ENCODE peak calls at places on chromosomes 6 and 20, in eight cellular contexts. One of them, this sample, is unnamed.

GRCh38 chr20:57198359-57199072 is 67.9 kb downstream of the BMP7 start:
- DNase-seq in A549: no peak
- DNase-seq in ovary: no peak
- DNase-seq in esophagus muscularis mucosa: no peak
- DNase-seq in tibial nerve: no peak
- DNase-seq in stomach: no peak
- DNase-seq in sigmoid colon: no peak
- DNase-seq in upper lobe of left lung: no peak
- DNase-seq in this sample: no peak

GRCh38 chr6:17904491-17905120 is 82.8 kb downstream of the KIF13A start:
- DNase-seq in A549: no peak
- DNase-seq in ovary: no peak
- DNase-seq in esophagus muscularis mucosa: no peak
- DNase-seq in tibial nerve: no peak
- DNase-seq in stomach: no peak
- DNase-seq in sigmoid colon: no peak
- DNase-seq in upper lobe of left lung: no peak
- DNase-seq in this sample: no peak

GRCh38 chr6:103677290-103677689 is 1182.4 kb downstream of the HACE1 start:
- DNase-seq in A549: no peak
- DNase-seq in ovary: no peak
- DNase-seq in esophagus muscularis mucosa: no peak
- DNase-seq in tibial nerve: no peak
- DNase-seq in stomach: no peak
- DNase-seq in sigmoid colon: no peak
- DNase-seq in upper lobe of left lung: no peak
- DNase-seq in this sample: no peak

GRCh38 chr6:100176321-100176950 is 182.4 kb upstream of the MCHR2 start:
- DNase-seq in A549: peak; percentile 44
- DNase-seq in ovary: no peak
- DNase-seq in esophagus muscularis mucosa: no peak
- DNase-seq in tibial nerve: peak; percentile 47
- DNase-seq in stomach: no peak
- DNase-seq in sigmoid colon: no peak
- DNase-seq in upper lobe of left lung: no peak
- DNase-seq in this sample: no peak

GRCh38 chr6:10725716-10726115 is 2.8 kb downstream of the TMEM14C start:
- DNase-seq in A549: no peak
- DNase-seq in ovary: no peak
- DNase-seq in esophagus muscularis mucosa: no peak
- DNase-seq in tibial nerve: no peak
- DNase-seq in stomach: no peak
- DNase-seq in sigmoid colon: no peak
- DNase-seq in upper lobe of left lung: no peak
- DNase-seq in this sample: no peak

GRCh38 chr6:134729590-134729989 is 220.3 kb downstream of the ALDH8A1 start:
- DNase-seq in A549: no peak
- DNase-seq in ovary: no peak
- DNase-seq in esophagus muscularis mucosa: no peak
- DNase-seq in tibial nerve: no peak
- DNase-seq in stomach: no peak
- DNase-seq in sigmoid colon: no peak
- DNase-seq in upper lobe of left lung: no peak
- DNase-seq in this sample: no peak

GRCh38 chr6:109388265-109388664 is 6.0 kb upstream of the CD164 start:
- DNase-seq in A549: no peak
- DNase-seq in ovary: no peak
- DNase-seq in esophagus muscularis mucosa: no peak
- DNase-seq in tibial nerve: no peak
- DNase-seq in stomach: no peak
- DNase-seq in sigmoid colon: no peak
- DNase-seq in upper lobe of left lung: no peak
- DNase-seq in this sample: no peak

GRCh38 chr6:124430741-124431140 is 531.5 kb upstream of the RNF217 start:
- DNase-seq in A549: no peak
- DNase-seq in ovary: no peak
- DNase-seq in esophagus muscularis mucosa: no peak
- DNase-seq in tibial nerve: no peak
- DNase-seq in stomach: no peak
- DNase-seq in sigmoid colon: no peak
- DNase-seq in upper lobe of left lung: no peak
- DNase-seq in this sample: no peak

GRCh38 chr20:9185511-9185910 is 116.6 kb downstream of the PLCB4 start:
- DNase-seq in A549: peak; percentile 22
- DNase-seq in ovary: no peak
- DNase-seq in esophagus muscularis mucosa: no peak
- DNase-seq in tibial nerve: no peak
- DNase-seq in stomach: no peak
- DNase-seq in sigmoid colon: no peak
- DNase-seq in upper lobe of left lung: no peak
- DNase-seq in this sample: no peak

GRCh38 chr20:3803854-3804253 is 7.7 kb downstream of the CDC25B start:
- DNase-seq in A549: no peak
- DNase-seq in ovary: peak; percentile 31
- DNase-seq in esophagus muscularis mucosa: no peak
- DNase-seq in tibial nerve: no peak
- DNase-seq in stomach: no peak
- DNase-seq in sigmoid colon: no peak
- DNase-seq in upper lobe of left lung: no peak
- DNase-seq in this sample: no peak

GRCh38 chr20:3803289-3803688 is 7.2 kb downstream of the CDC25B start:
- DNase-seq in A549: no peak
- DNase-seq in ovary: peak; percentile 33
- DNase-seq in esophagus muscularis mucosa: no peak
- DNase-seq in tibial nerve: no peak
- DNase-seq in stomach: no peak
- DNase-seq in sigmoid colon: no peak
- DNase-seq in upper lobe of left lung: no peak
- DNase-seq in this sample: no peak

GRCh38 chr20:3804781-3805180 is 8.7 kb downstream of the CDC25B start:
- DNase-seq in A549: no peak
- DNase-seq in ovary: peak; percentile 34
- DNase-seq in esophagus muscularis mucosa: no peak
- DNase-seq in tibial nerve: no peak
- DNase-seq in stomach: no peak
- DNase-seq in sigmoid colon: no peak
- DNase-seq in upper lobe of left lung: no peak
- DNase-seq in this sample: no peak

GRCh38 chr20:3805594-3806264 is 9.6 kb downstream of the CDC25B start:
- DNase-seq in A549: peak; percentile 72
- DNase-seq in ovary: peak; percentile 46
- DNase-seq in esophagus muscularis mucosa: no peak
- DNase-seq in tibial nerve: no peak
- DNase-seq in stomach: no peak
- DNase-seq in sigmoid colon: no peak
- DNase-seq in upper lobe of left lung: peak; percentile 58
- DNase-seq in this sample: no peak

DNA sequence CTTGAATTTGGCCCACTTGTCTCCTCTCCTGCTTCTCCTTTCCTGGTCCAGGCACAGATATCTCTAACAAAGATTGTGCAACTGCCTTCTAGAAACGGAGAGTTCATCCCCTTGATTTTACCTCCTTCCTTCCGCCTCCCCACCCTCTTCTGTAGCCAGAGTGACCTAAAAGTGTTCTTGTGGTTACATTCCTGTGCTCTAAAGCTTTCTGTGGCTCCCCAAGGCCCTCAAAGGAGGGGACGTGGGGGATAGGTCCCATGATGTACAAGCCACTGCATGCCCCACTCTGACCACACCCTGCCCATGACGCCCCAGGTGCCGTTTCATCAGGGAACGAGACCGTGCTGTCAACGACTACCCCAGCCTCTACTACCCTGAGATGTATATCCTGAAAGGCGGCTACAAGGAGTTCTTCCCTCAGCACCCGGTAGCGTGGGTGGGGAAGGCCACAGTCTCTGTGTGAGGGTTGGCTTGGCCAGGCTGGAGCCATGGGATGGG is 8.2 kb downstream of the CDC25B start:
- DNase-seq in A549: no peak
- DNase-seq in ovary: peak; percentile 24
- DNase-seq in esophagus muscularis mucosa: no peak
- DNase-seq in tibial nerve: no peak
- DNase-seq in stomach: no peak
- DNase-seq in sigmoid colon: no peak
- DNase-seq in upper lobe of left lung: peak; percentile 70
- DNase-seq in this sample: no peak
- TF ChIP-seq EP300 in A549: no peak
- TF ChIP-seq EP300 in ovary: no peak
- TF ChIP-seq EP300 in esophagus muscularis mucosa: no peak
- TF ChIP-seq EP300 in tibial nerve: no peak
- TF ChIP-seq EP300 in stomach: no peak
- TF ChIP-seq EP300 in sigmoid colon: no peak
- TF ChIP-seq EP300 in upper lobe of left lung: peak; percentile 63
- TF ChIP-seq EP300 in this sample: no peak

DNA sequence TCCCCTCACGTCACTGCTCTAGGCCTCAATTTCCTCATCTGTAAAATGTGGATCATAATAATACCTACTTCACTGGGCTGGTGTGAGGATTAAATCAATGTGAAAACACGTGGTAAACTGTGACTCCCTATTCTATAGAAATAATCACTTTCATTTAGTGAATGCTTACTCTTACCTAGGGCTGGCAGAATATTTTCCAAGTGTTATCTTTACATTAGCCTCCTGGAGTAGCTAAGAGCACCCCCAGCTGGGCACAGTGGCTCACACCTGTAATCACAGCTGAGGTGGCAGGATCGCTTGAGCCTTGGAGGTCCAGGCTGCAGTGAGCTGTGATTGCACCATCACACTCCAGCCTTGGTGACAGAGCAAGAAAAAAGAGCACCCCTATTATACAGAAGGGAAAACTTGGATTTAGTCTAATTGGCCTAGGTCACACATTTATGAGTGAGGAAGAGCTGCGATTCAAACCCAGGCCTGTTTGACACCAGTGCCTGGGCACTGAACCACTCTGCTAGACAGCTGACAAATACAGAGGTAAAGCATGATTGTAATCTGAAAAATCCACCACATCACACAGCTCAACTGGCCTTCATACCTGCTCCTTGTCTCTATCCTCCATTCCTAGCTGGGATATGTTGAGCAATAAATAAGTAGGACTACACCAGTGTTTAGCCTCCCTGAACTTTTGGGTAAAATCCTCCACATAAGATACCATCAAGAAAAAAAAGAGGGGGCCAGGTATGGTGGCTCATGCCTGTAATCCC is 1.4 kb upstream of the SNTA1 start:
- DNase-seq in A549: peak; percentile 36
- DNase-seq in ovary: no peak
- DNase-seq in esophagus muscularis mucosa: no peak
- DNase-seq in tibial nerve: no peak
- DNase-seq in stomach: peak; percentile 39
- DNase-seq in sigmoid colon: no peak
- DNase-seq in upper lobe of left lung: no peak
- DNase-seq in this sample: peak; percentile 23
- H3K27ac ChIP-seq in A549: no peak overlapping the region
- H3K27ac ChIP-seq in ovary: no peak overlapping the region
- H3K27ac ChIP-seq in esophagus muscularis mucosa: peak overlapping the region; percentile 88
- H3K27ac ChIP-seq in tibial nerve: peak overlapping the region; percentile 93
- H3K27ac ChIP-seq in stomach: peak overlapping the region; percentile 88
- H3K27ac ChIP-seq in sigmoid colon: peak overlapping the region; percentile 91
- H3K27ac ChIP-seq in upper lobe of left lung: no peak overlapping the region
- H3K27ac ChIP-seq in this sample: peak overlapping the region; percentile 89

GRCh38 chr6:28726569-28727309 is 197.0 kb downstream of the TRIM27 start:
- DNase-seq in A549: no peak
- DNase-seq in ovary: no peak
- DNase-seq in esophagus muscularis mucosa: peak; percentile 8
- DNase-seq in tibial nerve: no peak
- DNase-seq in stomach: no peak
- DNase-seq in sigmoid colon: no peak
- DNase-seq in upper lobe of left lung: no peak
- DNase-seq in this sample: no peak

GRCh38 chr6:28732052-28732451 is 191.7 kb downstream of the TRIM27 start:
- DNase-seq in A549: no peak
- DNase-seq in ovary: no peak
- DNase-seq in esophagus muscularis mucosa: no peak
- DNase-seq in tibial nerve: no peak
- DNase-seq in stomach: no peak
- DNase-seq in sigmoid colon: no peak
- DNase-seq in upper lobe of left lung: no peak
- DNase-seq in this sample: no peak

GRCh38 chr6:28725890-28726348 is 197.9 kb downstream of the TRIM27 start:
- DNase-seq in A549: peak; percentile 86
- DNase-seq in ovary: no peak
- DNase-seq in esophagus muscularis mucosa: peak; percentile 14
- DNase-seq in tibial nerve: no peak
- DNase-seq in stomach: no peak
- DNase-seq in sigmoid colon: no peak
- DNase-seq in upper lobe of left lung: no peak
- DNase-seq in this sample: no peak

GRCh38 chr6:28727559-28728211 is 196.1 kb downstream of the TRIM27 start:
- DNase-seq in A549: no peak
- DNase-seq in ovary: no peak
- DNase-seq in esophagus muscularis mucosa: peak; percentile 10
- DNase-seq in tibial nerve: no peak
- DNase-seq in stomach: no peak
- DNase-seq in sigmoid colon: no peak
- DNase-seq in upper lobe of left lung: no peak
- DNase-seq in this sample: no peak

DNA sequence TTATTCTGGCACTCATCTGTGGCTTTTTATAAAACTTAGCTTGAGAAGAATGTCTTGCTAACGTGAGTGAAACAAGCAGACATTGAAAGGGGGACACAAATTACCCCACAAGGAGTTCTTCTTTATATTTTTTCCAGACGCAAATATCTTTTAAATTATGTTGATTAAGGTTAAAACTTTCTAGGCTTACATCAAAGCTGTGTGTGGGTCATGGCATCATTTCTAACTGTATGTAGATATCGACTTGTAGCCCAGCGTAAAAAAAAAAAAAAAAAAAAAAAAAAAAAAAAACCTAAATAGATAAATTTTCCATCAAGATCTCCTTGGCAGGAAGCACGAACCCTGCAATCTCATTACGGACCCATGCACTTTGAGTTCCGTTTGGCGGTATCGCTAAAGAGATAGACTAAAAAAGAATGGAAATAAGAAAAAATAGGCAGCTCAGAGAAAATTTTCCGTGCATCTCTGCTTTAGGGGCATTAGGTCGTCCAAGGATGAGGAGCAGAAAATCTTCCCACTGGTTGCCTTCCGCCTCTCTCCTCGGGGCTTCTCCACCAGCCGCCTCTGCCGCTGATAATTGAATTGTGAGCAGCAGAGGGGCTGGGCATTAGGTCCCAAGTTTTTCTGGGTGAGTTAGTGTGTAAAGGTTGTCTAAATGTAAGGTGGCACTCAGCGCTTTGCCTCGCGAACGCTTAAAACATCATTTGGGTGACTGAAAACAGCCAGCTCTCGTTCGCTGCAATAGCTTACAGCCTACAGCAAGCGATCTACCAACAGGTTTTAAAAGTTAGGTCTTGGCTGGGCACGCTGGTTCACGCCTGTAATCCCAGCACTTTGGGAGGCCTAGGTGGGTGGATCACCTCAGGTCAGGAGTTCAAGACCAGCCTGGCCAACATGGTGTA is 194.0 kb downstream of the TRIM27 start:
- DNase-seq in A549: peak; percentile 52
- DNase-seq in ovary: no peak
- DNase-seq in esophagus muscularis mucosa: peak; percentile 66
- DNase-seq in tibial nerve: no peak
- DNase-seq in stomach: no peak
- DNase-seq in sigmoid colon: no peak
- DNase-seq in upper lobe of left lung: no peak
- DNase-seq in this sample: no peak
- H3K4me3 ChIP-seq in A549: peak overlapping the region; percentile 92
- H3K4me3 ChIP-seq in ovary: peak overlapping the region; percentile 41
- H3K4me3 ChIP-seq in esophagus muscularis mucosa: peak overlapping the region; percentile 65
- H3K4me3 ChIP-seq in tibial nerve: peak overlapping the region; percentile 48
- H3K4me3 ChIP-seq in stomach: peak overlapping the region; percentile 46
- H3K4me3 ChIP-seq in sigmoid colon: peak overlapping the region; percentile 29
- H3K4me3 ChIP-seq in upper lobe of left lung: peak overlapping the region; percentile 45
- H3K4me3 ChIP-seq in this sample: peak overlapping the region; percentile 37

GRCh38 chr6:53395986-53396385 is 47.2 kb upstream of the ELOVL5 start:
- DNase-seq in A549: no peak
- DNase-seq in ovary: no peak
- DNase-seq in esophagus muscularis mucosa: no peak
- DNase-seq in tibial nerve: no peak
- DNase-seq in stomach: no peak
- DNase-seq in sigmoid colon: no peak
- DNase-seq in upper lobe of left lung: no peak
- DNase-seq in this sample: no peak
- TF ChIP-seq EP300 in A549: no peak
- TF ChIP-seq EP300 in ovary: no peak
- TF ChIP-seq EP300 in esophagus muscularis mucosa: no peak
- TF ChIP-seq EP300 in tibial nerve: no peak
- TF ChIP-seq EP300 in stomach: no peak
- TF ChIP-seq EP300 in sigmoid colon: no peak
- TF ChIP-seq EP300 in upper lobe of left lung: no peak
- TF ChIP-seq EP300 in this sample: no peak